ENCODE peak calls at places on chromosomes 4 and X, in four cellular contexts. W is K562, V is GM12878, Z is HepG2. Y is an unnamed sample.

GRCh38 chr4:185924458-185924857 is 112.5 kb upstream of the SORBS2 start:
- DNase-seq in W (no peak), V (no peak), Z (no peak), Y (no peak)

GRCh38 chr4:100288167-100288566 is 97.9 kb upstream of the DDIT4L start:
- DNase-seq in W (no peak), V (no peak), Z (no peak), Y (peak; percentile 3)

GRCh38 chr4:110631582-110632505 is 9.0 kb upstream of the PITX2 start:
- DNase-seq in W (peak; percentile 65), V (no peak), Z (peak; percentile 54), Y (peak; percentile 79)

GRCh38 chrX:115419094-115419493 is 129.6 kb downstream of the LUZP4 start:
- DNase-seq in W (no peak), V (no peak), Z (no peak), Y (no peak)

GRCh38 chr4:77332696-77333270 is 175.8 kb downstream of the CCNG2 start:
- DNase-seq in W (no peak), V (no peak), Z (no peak), Y (peak; percentile 16)

GRCh38 chrX:135484636-135485289 is 35.7 kb upstream of the INTS6L start:
- DNase-seq in W (peak; percentile 21), V (no peak), Z (peak; percentile 2), Y (peak; percentile 32)

GRCh38 chr4:186749611-186750281 is 26.1 kb upstream of the FAT1 start:
- DNase-seq in W (no peak), V (no peak), Z (peak; percentile 47), Y (no peak)

GRCh38 chr4:3765271-3766206 is 646 bp upstream of the ADRA2C start:
- DNase-seq in W (peak; percentile 75), V (no peak), Z (peak; percentile 41), Y (peak; percentile 56)

GRCh38 chr4:90958256-90958895 is 831.2 kb downstream of the CCSER1 start:
- DNase-seq in W (no peak), V (no peak), Z (no peak), Y (peak; percentile 19)

GRCh38 chr4:20456416-20456815 is 204.7 kb downstream of the SLIT2 start:
- DNase-seq in W (no peak), V (no peak), Z (no peak), Y (no peak)

GRCh38 chr4:147863808-147864472 is 132.1 kb downstream of the ARHGAP10 start:
- DNase-seq in W (no peak), V (no peak), Z (no peak), Y (no peak)

GRCh38 chr4:167183036-167183435 is 51.3 kb downstream of the SPOCK3 start:
- DNase-seq in W (no peak), V (no peak), Z (no peak), Y (no peak)

GRCh38 chr4:15003891-15004700 is 1.8 kb downstream of the CPEB2 start:
- DNase-seq in W (peak; percentile 32), V (no peak), Z (no peak), Y (no peak)

GRCh38 chr4:75542824-75543223 is 13.0 kb upstream of the ODAPH start:
- DNase-seq in W (no peak), V (no peak), Z (no peak), Y (no peak)

GRCh38 chr4:119296356-119296755 is 25.6 kb downstream of the FABP2 start:
- DNase-seq in W (no peak), V (no peak), Z (no peak), Y (no peak)

GRCh38 chr4:147518846-147519767 is 38.2 kb downstream of the EDNRA start:
- DNase-seq in W (peak; percentile 37), V (peak; percentile 28), Z (peak; percentile 39), Y (peak; percentile 23)

GRCh38 chr4:37999000-37999745 is 39.0 kb downstream of the PTTG2 start:
- DNase-seq in W (no peak), V (no peak), Z (no peak), Y (no peak)

GRCh38 chr4:183139972-183140570 is 41.0 kb downstream of the WWC2 start:
- DNase-seq in W (no peak), V (no peak), Z (peak; percentile 77), Y (no peak)

DNA sequence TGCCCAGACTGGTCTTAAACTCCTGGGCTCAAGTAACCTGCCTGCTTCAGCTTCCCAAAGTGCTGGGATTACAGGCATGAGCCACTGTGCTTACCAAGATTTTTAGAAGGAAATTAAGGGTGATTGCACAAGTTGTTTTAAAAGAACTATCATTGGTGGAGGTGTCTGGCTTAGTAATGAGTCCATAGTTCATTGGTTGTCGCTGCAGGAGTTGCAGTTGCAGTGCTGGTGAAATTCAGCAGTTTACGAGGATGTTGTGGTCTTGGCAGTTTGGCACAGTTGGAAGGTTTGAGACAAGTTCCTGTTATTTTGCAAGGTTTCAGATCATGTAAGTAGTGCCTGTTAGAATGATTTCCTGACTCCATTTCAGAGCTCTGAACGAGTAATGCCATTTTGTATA is 48.1 kb downstream of the RAB40AL start:
- DNase-seq in W (no peak), V (no peak), Z (no peak), Y (no peak)
- TF ChIP-seq ESRRA in W (no peak), V (no peak), Z (no peak), Y (no peak)

DNA sequence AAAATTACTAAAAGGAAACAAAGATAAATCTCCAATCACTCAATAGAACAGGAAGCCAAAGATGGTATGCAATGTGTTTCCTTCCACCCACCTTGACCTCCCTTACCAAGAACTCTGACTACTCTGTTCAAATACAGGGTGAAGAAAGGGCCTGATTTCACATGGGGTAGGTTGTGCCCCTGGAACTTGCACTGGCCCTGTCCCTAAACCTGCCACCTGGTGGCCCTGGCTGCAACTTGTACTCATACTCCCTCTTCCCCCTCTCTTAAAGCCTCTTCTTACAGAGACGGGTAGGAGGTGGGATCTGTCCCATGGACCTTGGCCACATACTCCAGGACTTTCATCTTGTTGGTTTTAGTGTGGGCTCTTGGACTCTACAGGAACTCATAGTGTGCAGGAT is 17.3 kb upstream of the TMEM185A start:
- DNase-seq in W (no peak), V (no peak), Z (no peak), Y (no peak)
- TF ChIP-seq JUNB in W (no peak), V (no peak), Z (no peak), Y (no peak)

DNA sequence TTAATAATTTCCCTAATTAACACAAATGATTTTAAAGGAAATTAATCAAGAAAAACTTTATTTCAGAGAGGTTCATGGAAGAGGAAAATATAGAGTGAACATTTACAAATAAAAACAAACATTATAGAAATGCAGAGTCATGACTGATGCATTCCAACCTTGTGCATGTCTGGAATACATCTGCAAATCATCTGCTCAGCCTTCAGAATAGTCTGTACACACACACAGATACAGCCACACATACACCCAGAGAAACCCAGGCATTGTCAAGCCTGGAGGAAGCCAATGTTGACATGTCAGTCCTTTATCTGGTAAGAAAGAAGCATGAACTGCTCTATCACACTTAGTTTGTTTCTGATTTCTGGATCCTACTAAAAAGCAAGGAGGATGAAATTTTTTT is 61.3 kb upstream of the NFKB1 start:
- DNase-seq in W (peak; percentile 13), V (no peak), Z (peak; percentile 61), Y (peak; percentile 8)
- TF ChIP-seq ESRRA in W (no peak), V (no peak), Z (no peak), Y (no peak)

GRCh38 chr4:164488114-164488513 is 265.8 kb upstream of the SMIM31 start:
- DNase-seq in W (no peak), V (no peak), Z (no peak), Y (no peak)
- TF ChIP-seq JUNB in W (no peak), V (no peak), Z (no peak), Y (no peak)

Y was measured in A549.